ENCODE peak calls at places on chromosomes 7 and 10, in five cellular contexts. One of them, this sample, is unnamed.

GRCh38 chr10:94489976-94490788 is 55.4 kb upstream of the HELLS start:
- DNase-seq in tibial artery: no peak
- DNase-seq in GM10248: no peak
- DNase-seq in LNCaP clone FGC: no peak
- DNase-seq in cardiac fibroblast: no peak
- DNase-seq in this sample: no peak

GRCh38 chr10:93281367-93281720 is 200.8 kb downstream of the MYOF start:
- DNase-seq in tibial artery: no peak
- DNase-seq in GM10248: no peak
- DNase-seq in LNCaP clone FGC: no peak
- DNase-seq in cardiac fibroblast: no peak
- DNase-seq in this sample: no peak

GRCh38 chr7:120272261-120272895 is 597 bp upstream of the KCND2 start:
- DNase-seq in tibial artery: no peak
- DNase-seq in GM10248: peak
- DNase-seq in LNCaP clone FGC: peak
- DNase-seq in cardiac fibroblast: peak
- DNase-seq in this sample: peak

GRCh38 chr7:100469227-100470044 is 5.4 kb upstream of the SPACDR start:
- DNase-seq in tibial artery: peak
- DNase-seq in GM10248: peak
- DNase-seq in LNCaP clone FGC: peak
- DNase-seq in cardiac fibroblast: peak
- DNase-seq in this sample: peak

GRCh38 chr7:22438994-22439393 is 61.0 kb downstream of the STEAP1B start:
- DNase-seq in tibial artery: no peak
- DNase-seq in GM10248: no peak
- DNase-seq in LNCaP clone FGC: no peak
- DNase-seq in cardiac fibroblast: no peak
- DNase-seq in this sample: no peak

GRCh38 chr7:1227814-1228534 is 4.7 kb upstream of the UNCX start:
- DNase-seq in tibial artery: no peak
- DNase-seq in GM10248: no peak
- DNase-seq in LNCaP clone FGC: no peak
- DNase-seq in cardiac fibroblast: no peak
- DNase-seq in this sample: no peak

GRCh38 chr7:150857276-150858055 is 5.1 kb downstream of the AOC1 start:
- DNase-seq in tibial artery: no peak
- DNase-seq in GM10248: no peak
- DNase-seq in LNCaP clone FGC: no peak
- DNase-seq in cardiac fibroblast: no peak
- DNase-seq in this sample: no peak

GRCh38 chr10:115173915-115174443 is 80.8 kb downstream of the ATRNL1 start:
- DNase-seq in tibial artery: no peak
- DNase-seq in GM10248: no peak
- DNase-seq in LNCaP clone FGC: no peak
- DNase-seq in cardiac fibroblast: no peak
- DNase-seq in this sample: no peak

GRCh38 chr7:137081276-137081675 is 212.8 kb downstream of the CHRM2 start:
- DNase-seq in tibial artery: no peak
- DNase-seq in GM10248: no peak
- DNase-seq in LNCaP clone FGC: no peak
- DNase-seq in cardiac fibroblast: no peak
- DNase-seq in this sample: no peak

GRCh38 chr10:125820705-125821104 is 2.4 kb downstream of the UROS start:
- DNase-seq in tibial artery: no peak
- DNase-seq in GM10248: peak
- DNase-seq in LNCaP clone FGC: no peak
- DNase-seq in cardiac fibroblast: no peak
- DNase-seq in this sample: peak

GRCh38 chr7:49875336-49875735 is 101.9 kb downstream of the VWC2 start:
- DNase-seq in tibial artery: no peak
- DNase-seq in GM10248: no peak
- DNase-seq in LNCaP clone FGC: no peak
- DNase-seq in cardiac fibroblast: no peak
- DNase-seq in this sample: no peak

GRCh38 chr10:87594181-87594580 is 65.5 kb upstream of the PAPSS2 start:
- DNase-seq in tibial artery: no peak
- DNase-seq in GM10248: no peak
- DNase-seq in LNCaP clone FGC: no peak
- DNase-seq in cardiac fibroblast: no peak
- DNase-seq in this sample: no peak

GRCh38 chr10:102452672-102453340 is 1.5 kb upstream of the C10orf95 start:
- DNase-seq in tibial artery: peak
- DNase-seq in GM10248: no peak
- DNase-seq in LNCaP clone FGC: no peak
- DNase-seq in cardiac fibroblast: peak
- DNase-seq in this sample: peak

GRCh38 chr10:113216068-113216467 is 266.0 kb downstream of the TCF7L2 start:
- DNase-seq in tibial artery: no peak
- DNase-seq in GM10248: no peak
- DNase-seq in LNCaP clone FGC: peak
- DNase-seq in cardiac fibroblast: no peak
- DNase-seq in this sample: no peak

GRCh38 chr10:929965-930364 is 1.5 kb downstream of the LARP4B start:
- DNase-seq in tibial artery: no peak
- DNase-seq in GM10248: peak
- DNase-seq in LNCaP clone FGC: no peak
- DNase-seq in cardiac fibroblast: no peak
- DNase-seq in this sample: peak

GRCh38 chr10:64537112-64537511 is 1015.9 kb downstream of the REEP3 start:
- DNase-seq in tibial artery: no peak
- DNase-seq in GM10248: no peak
- DNase-seq in LNCaP clone FGC: no peak
- DNase-seq in cardiac fibroblast: no peak
- DNase-seq in this sample: no peak
- TF ChIP-seq CTCF in tibial artery: no peak
- TF ChIP-seq CTCF in GM10248: no peak
- TF ChIP-seq CTCF in LNCaP clone FGC: peak
- TF ChIP-seq CTCF in cardiac fibroblast: no peak
- TF ChIP-seq CTCF in this sample: no peak

GRCh38 chr7:94883676-94884075 is 23.7 kb upstream of the PPP1R9A start:
- DNase-seq in tibial artery: no peak
- DNase-seq in GM10248: no peak
- DNase-seq in LNCaP clone FGC: no peak
- DNase-seq in cardiac fibroblast: no peak
- DNase-seq in this sample: no peak

GRCh38 chr7:94888995-94889523 is 18.3 kb upstream of the PPP1R9A start:
- DNase-seq in tibial artery: no peak
- DNase-seq in GM10248: no peak
- DNase-seq in LNCaP clone FGC: no peak
- DNase-seq in cardiac fibroblast: no peak
- DNase-seq in this sample: no peak

GRCh38 chr7:94893661-94894060 is 13.7 kb upstream of the PPP1R9A start:
- DNase-seq in tibial artery: no peak
- DNase-seq in GM10248: no peak
- DNase-seq in LNCaP clone FGC: no peak
- DNase-seq in cardiac fibroblast: no peak
- DNase-seq in this sample: no peak

GRCh38 chr7:94882891-94883290 is 24.5 kb upstream of the PPP1R9A start:
- DNase-seq in tibial artery: no peak
- DNase-seq in GM10248: no peak
- DNase-seq in LNCaP clone FGC: no peak
- DNase-seq in cardiac fibroblast: no peak
- DNase-seq in this sample: no peak

DNA sequence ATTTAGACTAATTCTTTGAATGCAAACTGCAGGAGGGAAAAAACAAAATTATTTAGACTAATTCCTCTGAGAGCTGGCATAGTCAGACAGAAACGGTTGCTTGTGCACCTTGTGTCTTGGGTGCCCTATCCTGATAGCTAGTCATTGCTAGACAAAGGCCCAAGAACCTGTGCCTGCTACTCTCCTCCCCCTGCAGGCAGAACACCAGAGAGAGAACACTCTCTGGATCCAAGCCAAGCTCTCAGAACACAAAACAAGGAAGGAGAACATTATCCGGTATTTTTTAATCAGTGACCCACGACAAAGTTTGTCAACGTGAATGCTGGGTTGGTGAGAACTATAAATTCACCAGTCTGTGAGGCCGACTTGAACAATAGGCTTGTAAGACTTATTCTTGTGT is 18.9 kb upstream of the PPP1R9A start:
- DNase-seq in tibial artery: no peak
- DNase-seq in GM10248: no peak
- DNase-seq in LNCaP clone FGC: peak
- DNase-seq in cardiac fibroblast: peak
- DNase-seq in this sample: no peak
- TF ChIP-seq CTCF in tibial artery: no peak
- TF ChIP-seq CTCF in GM10248: no peak
- TF ChIP-seq CTCF in LNCaP clone FGC: peak
- TF ChIP-seq CTCF in cardiac fibroblast: peak
- TF ChIP-seq CTCF in this sample: no peak

GRCh38 chr7:127629268-127629854 is 11.4 kb upstream of the PAX4 start:
- DNase-seq in tibial artery: no peak
- DNase-seq in GM10248: peak
- DNase-seq in LNCaP clone FGC: no peak
- DNase-seq in cardiac fibroblast: no peak
- DNase-seq in this sample: peak

GRCh38 chr7:127632276-127632910 is 14.5 kb upstream of the PAX4 start:
- DNase-seq in tibial artery: no peak
- DNase-seq in GM10248: no peak
- DNase-seq in LNCaP clone FGC: no peak
- DNase-seq in cardiac fibroblast: peak
- DNase-seq in this sample: no peak

DNA sequence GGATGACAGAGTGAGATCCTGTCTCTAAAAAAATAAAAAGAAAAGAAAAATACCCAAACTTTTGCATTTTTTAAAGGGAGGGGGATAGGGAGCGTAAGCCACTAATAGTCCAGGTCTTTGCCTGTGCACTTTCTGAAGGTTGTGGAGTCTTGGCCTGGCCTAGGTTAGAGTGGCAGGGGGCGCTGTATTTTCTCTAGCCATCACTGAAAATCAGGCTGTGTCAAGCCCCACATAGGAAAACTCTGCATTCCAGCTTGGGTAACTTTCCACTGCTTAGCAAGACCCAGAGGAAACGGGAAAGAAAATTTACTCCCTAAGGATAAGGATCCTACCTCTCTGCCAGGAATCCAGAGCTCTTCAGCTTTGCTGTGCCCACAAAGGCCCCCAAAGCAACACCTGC is 10.5 kb upstream of the PAX4 start:
- DNase-seq in tibial artery: no peak
- DNase-seq in GM10248: no peak
- DNase-seq in LNCaP clone FGC: no peak
- DNase-seq in cardiac fibroblast: no peak
- DNase-seq in this sample: no peak
- TF ChIP-seq CTCF in tibial artery: no peak
- TF ChIP-seq CTCF in GM10248: no peak
- TF ChIP-seq CTCF in LNCaP clone FGC: no peak
- TF ChIP-seq CTCF in cardiac fibroblast: no peak
- TF ChIP-seq CTCF in this sample: peak

GRCh38 chr10:86198271-86198670 is 168.3 kb downstream of the GRID1 start:
- DNase-seq in tibial artery: peak
- DNase-seq in GM10248: no peak
- DNase-seq in LNCaP clone FGC: no peak
- DNase-seq in cardiac fibroblast: no peak
- DNase-seq in this sample: no peak

GRCh38 chr10:86200867-86201266 is 165.7 kb downstream of the GRID1 start:
- DNase-seq in tibial artery: no peak
- DNase-seq in GM10248: no peak
- DNase-seq in LNCaP clone FGC: no peak
- DNase-seq in cardiac fibroblast: no peak
- DNase-seq in this sample: no peak

GRCh38 chr10:86197166-86197790 is 169.3 kb downstream of the GRID1 start:
- DNase-seq in tibial artery: peak
- DNase-seq in GM10248: no peak
- DNase-seq in LNCaP clone FGC: no peak
- DNase-seq in cardiac fibroblast: no peak
- DNase-seq in this sample: no peak

GRCh38 chr10:86202226-86202625 is 164.4 kb downstream of the GRID1 start:
- DNase-seq in tibial artery: no peak
- DNase-seq in GM10248: no peak
- DNase-seq in LNCaP clone FGC: no peak
- DNase-seq in cardiac fibroblast: no peak
- DNase-seq in this sample: no peak

DNA sequence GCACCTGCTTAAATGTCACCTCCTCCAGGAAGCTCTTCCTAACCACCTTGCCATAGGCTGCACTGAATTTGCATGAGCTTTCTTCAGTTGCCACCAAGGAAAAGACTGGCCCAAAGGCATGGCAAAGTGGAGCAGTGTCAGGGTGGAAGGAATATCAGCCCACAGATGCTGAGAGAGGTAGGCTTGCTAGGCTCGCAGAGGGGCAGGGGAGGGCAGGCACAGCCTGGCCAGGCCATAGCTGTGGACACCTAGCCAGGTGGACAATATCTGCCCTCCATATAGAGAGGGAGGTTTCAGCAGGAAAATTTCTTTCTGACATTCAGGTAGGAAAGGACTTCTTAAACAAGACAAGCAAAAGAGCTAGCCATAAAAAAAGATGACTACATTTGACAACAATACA is 166.3 kb downstream of the GRID1 start:
- DNase-seq in tibial artery: no peak
- DNase-seq in GM10248: no peak
- DNase-seq in LNCaP clone FGC: no peak
- DNase-seq in cardiac fibroblast: no peak
- DNase-seq in this sample: no peak
- TF ChIP-seq CTCF in tibial artery: no peak
- TF ChIP-seq CTCF in GM10248: no peak
- TF ChIP-seq CTCF in LNCaP clone FGC: no peak
- TF ChIP-seq CTCF in cardiac fibroblast: no peak
- TF ChIP-seq CTCF in this sample: no peak

GRCh38 chr10:131093346-131093745 is 218.2 kb downstream of the TCERG1L start:
- DNase-seq in tibial artery: no peak
- DNase-seq in GM10248: no peak
- DNase-seq in LNCaP clone FGC: no peak
- DNase-seq in cardiac fibroblast: no peak
- DNase-seq in this sample: no peak

GRCh38 chr10:131091682-131092081 is 219.8 kb downstream of the TCERG1L start:
- DNase-seq in tibial artery: no peak
- DNase-seq in GM10248: no peak
- DNase-seq in LNCaP clone FGC: no peak
- DNase-seq in cardiac fibroblast: no peak
- DNase-seq in this sample: no peak

GRCh38 chr10:131092876-131093275 is 218.6 kb downstream of the TCERG1L start:
- DNase-seq in tibial artery: no peak
- DNase-seq in GM10248: no peak
- DNase-seq in LNCaP clone FGC: no peak
- DNase-seq in cardiac fibroblast: no peak
- DNase-seq in this sample: no peak

GRCh38 chr10:131090761-131091661 is 220.5 kb downstream of the TCERG1L start:
- DNase-seq in tibial artery: no peak
- DNase-seq in GM10248: no peak
- DNase-seq in LNCaP clone FGC: no peak
- DNase-seq in cardiac fibroblast: no peak
- DNase-seq in this sample: no peak

DNA sequence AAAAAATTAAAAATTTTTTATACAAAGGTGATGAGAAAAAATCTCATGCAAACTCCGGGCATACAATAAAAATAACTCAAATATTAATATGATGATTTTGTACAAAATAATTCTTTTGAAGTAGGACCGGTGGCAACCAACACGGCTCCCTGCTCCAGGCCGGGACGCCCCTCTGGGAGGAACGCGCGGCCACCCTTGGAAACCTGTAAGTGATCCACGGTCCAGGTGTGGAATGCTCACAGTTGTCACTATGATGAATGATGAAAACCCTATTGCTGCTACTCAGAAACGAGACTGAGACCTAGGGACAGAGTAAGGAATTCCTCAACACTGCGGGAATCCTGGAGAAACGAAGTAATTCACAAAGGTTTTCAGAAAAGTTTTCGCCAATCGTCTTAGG is 219.1 kb downstream of the TCERG1L start:
- DNase-seq in tibial artery: no peak
- DNase-seq in GM10248: no peak
- DNase-seq in LNCaP clone FGC: no peak
- DNase-seq in cardiac fibroblast: no peak
- DNase-seq in this sample: no peak
- TF ChIP-seq CTCF in tibial artery: no peak
- TF ChIP-seq CTCF in GM10248: no peak
- TF ChIP-seq CTCF in LNCaP clone FGC: no peak
- TF ChIP-seq CTCF in cardiac fibroblast: no peak
- TF ChIP-seq CTCF in this sample: no peak

This sample was measured in GM13977.